ENCODE peak calls at places on chromosomes 16 and 17, in four cellular contexts. X is testis; S is activated CD4-positive, alpha-beta T cell treated with anti-CD3 and anti-CD28 coated beads, Interleukin-2, amount 50 U/mL, for 1 hour; G is C1 segment of cervical spinal cord. N is an unnamed sample.

GRCh38 chr16:1326380-1326779 is 7.1 kb upstream of the BAIAP3 start:
- DNase-seq in X (no peak), S (no peak), G (no peak), N (no peak)

GRCh38 chr17:58303981-58304734 is 23.4 kb upstream of the MPO start:
- DNase-seq in G (no peak), X (peak; percentile 52), S (peak; percentile 54), N (peak; percentile 63)

GRCh38 chr17:7837375-7838290 is 3.6 kb downstream of the KDM6B start:
- DNase-seq in G (no peak), S (no peak), X (no peak), N (peak; percentile 52)

GRCh38 chr17:34437188-34437587 is 74.2 kb upstream of the CCL1 start:
- DNase-seq in X (no peak), G (no peak), S (no peak), N (no peak)

GRCh38 chr16:55943257-55943656 is 68.1 kb upstream of the CES5A start:
- DNase-seq in X (no peak), S (no peak), G (no peak), N (no peak)

GRCh38 chr17:50721194-50722010 is 2.0 kb downstream of the LUC7L3 start:
- DNase-seq in X (no peak), S (no peak), G (no peak), N (peak; percentile 39)

GRCh38 chr16:9033125-9033830 is 58.2 kb upstream of the HAPSTR1 start:
- DNase-seq in X (peak; percentile 80), S (no peak), G (no peak), N (no peak)

GRCh38 chr17:75404739-75405364 is 626 bp downstream of the GRB2 start:
- DNase-seq in S (peak; percentile 47), G (peak; percentile 67), X (peak; percentile 55), N (peak; percentile 39)

GRCh38 chr16:48541108-48541786 is 68.7 kb downstream of the N4BP1 start:
- DNase-seq in S (no peak), G (no peak), X (no peak), N (no peak)

GRCh38 chr17:38735161-38735997 is 5.2 kb downstream of the CISD3 start:
- DNase-seq in G (peak; percentile 61), S (peak; percentile 77), X (peak; percentile 77), N (peak; percentile 63)

GRCh38 chr17:17758443-17758842 is 77.2 kb downstream of the RAI1 start:
- DNase-seq in S (no peak), X (no peak), G (no peak), N (no peak)

GRCh38 chr17:45135978-45136791 is 698 bp downstream of the ACBD4 start:
- DNase-seq in S (no peak), X (peak; percentile 29), G (peak; percentile 32), N (no peak)

GRCh38 chr17:80224098-80224497 is 3.9 kb downstream of the SLC26A11 start:
- DNase-seq in S (no peak), G (no peak), X (no peak), N (no peak)

GRCh38 chr16:58448890-58449289 is 51.1 kb upstream of the NDRG4 start:
- DNase-seq in X (no peak), G (no peak), S (no peak), N (no peak)

GRCh38 chr17:48738803-48739526 is 10.4 kb upstream of the HOXB13 start:
- DNase-seq in X (no peak), S (no peak), G (no peak), N (no peak)

GRCh38 chr16:67456383-67457140 is 24.4 kb downstream of the ATP6V0D1 start:
- DNase-seq in X (peak; percentile 32), G (peak; percentile 31), S (no peak), N (no peak)

GRCh38 chr16:90043526-90043925 is 24.3 kb upstream of the DBNDD1 start:
- DNase-seq in G (no peak), X (no peak), S (no peak), N (no peak)

GRCh38 chr17:44279586-44280344 is 11.8 kb upstream of the SLC4A1 start:
- DNase-seq in G (peak; percentile 57), S (no peak), X (peak; percentile 89), N (no peak)

GRCh38 chr16:69241911-69242310 is 54.9 kb downstream of the SNTB2 start:
- DNase-seq in G (no peak), S (no peak), X (no peak), N (no peak)

GRCh38 chr17:16934133-16934795 is 37.7 kb downstream of the TNFRSF13B start:
- DNase-seq in X (no peak), S (no peak), G (no peak), N (no peak)

GRCh38 chr16:2056077-2056476 is 8.3 kb downstream of the TSC2 start:
- DNase-seq in G (peak; percentile 57), S (no peak), X (no peak), N (no peak)

GRCh38 chr17:42548070-42548837 is 4.5 kb upstream of the HSD17B1 start:
- DNase-seq in S (peak; percentile 81), G (no peak), X (no peak), N (peak; percentile 70)

GRCh38 chr16:4801962-4802658 is at the start of gene ROGDI:
- DNase-seq in G (peak; percentile 56), S (peak; percentile 82), X (peak; percentile 86), N (peak; percentile 88)

GRCh38 chr17:39666231-39666600 is 1.1 kb downstream of the TCAP start:
- DNase-seq in G (no peak), S (no peak), X (no peak), N (no peak)

GRCh38 chr16:64910351-64910750 is 211.5 kb downstream of the CDH11 start:
- DNase-seq in G (no peak), X (peak; percentile 31), S (no peak), N (no peak)

GRCh38 chr16:77376358-77376757 is 58.5 kb downstream of the ADAMTS18 start:
- DNase-seq in G (no peak), X (no peak), S (no peak), N (no peak)

GRCh38 chr16:57091200-57091989 is 988 bp upstream of the CPNE2 start:
- DNase-seq in X (peak; percentile 33), S (no peak), G (peak; percentile 40), N (no peak)

GRCh38 chr17:40190197-40191021 is 13.1 kb downstream of the RAPGEFL1 start:
- DNase-seq in S (peak; percentile 33), G (no peak), X (no peak), N (no peak)

GRCh38 chr17:82105882-82106696 is 8.1 kb upstream of the FASN start:
- DNase-seq in G (peak; percentile 53), S (peak; percentile 37), X (peak; percentile 46), N (peak; percentile 61)